ENCODE peak calls at places on chromosome 14, in four cellular contexts. One of them, this sample, is unnamed.

GRCh38 chr14:68728342-68729106 is 64.3 kb downstream of the ZFP36L1 start:
- DNase-seq in naive thymus-derived CD8-positive, alpha-beta T cell: no peak
- DNase-seq in psoas muscle: no peak
- DNase-seq in ACHN: no peak
- DNase-seq in this sample: no peak

GRCh38 chr14:69574266-69574953 is at the start of gene CCDC177:
- DNase-seq in ACHN: peak
- DNase-seq in psoas muscle: peak
- DNase-seq in naive thymus-derived CD8-positive, alpha-beta T cell: peak
- DNase-seq in this sample: peak

GRCh38 chr14:67268456-67269115 is 27.4 kb downstream of the PALS1 start:
- DNase-seq in naive thymus-derived CD8-positive, alpha-beta T cell: no peak
- DNase-seq in psoas muscle: no peak
- DNase-seq in ACHN: no peak
- DNase-seq in this sample: no peak

GRCh38 chr14:68401855-68402254 is 391.0 kb downstream of the ZFP36L1 start:
- DNase-seq in naive thymus-derived CD8-positive, alpha-beta T cell: no peak
- DNase-seq in psoas muscle: no peak
- DNase-seq in ACHN: no peak
- DNase-seq in this sample: no peak

GRCh38 chr14:75437201-75438143 is 9.7 kb downstream of the JDP2 start:
- DNase-seq in naive thymus-derived CD8-positive, alpha-beta T cell: no peak
- DNase-seq in ACHN: no peak
- DNase-seq in psoas muscle: no peak
- DNase-seq in this sample: no peak

GRCh38 chr14:101972126-101972785 is 7.9 kb downstream of the DYNC1H1 start:
- DNase-seq in ACHN: peak
- DNase-seq in psoas muscle: peak
- DNase-seq in naive thymus-derived CD8-positive, alpha-beta T cell: no peak
- DNase-seq in this sample: peak

GRCh38 chr14:81478446-81478845 is 55.2 kb downstream of the SEL1L start:
- DNase-seq in psoas muscle: no peak
- DNase-seq in ACHN: no peak
- DNase-seq in naive thymus-derived CD8-positive, alpha-beta T cell: no peak
- DNase-seq in this sample: no peak

GRCh38 chr14:81222694-81223093 is 1.9 kb upstream of the GTF2A1 start:
- DNase-seq in psoas muscle: no peak
- DNase-seq in ACHN: peak
- DNase-seq in naive thymus-derived CD8-positive, alpha-beta T cell: no peak
- DNase-seq in this sample: peak

GRCh38 chr14:31926652-31927347 is 150.3 kb upstream of the ARHGAP5 start:
- DNase-seq in ACHN: no peak
- DNase-seq in naive thymus-derived CD8-positive, alpha-beta T cell: no peak
- DNase-seq in psoas muscle: no peak
- DNase-seq in this sample: no peak

GRCh38 chr14:106842687-106843086 is 1316.3 kb downstream of the TMEM121 start:
- DNase-seq in naive thymus-derived CD8-positive, alpha-beta T cell: no peak
- DNase-seq in ACHN: peak
- DNase-seq in psoas muscle: no peak
- DNase-seq in this sample: peak

GRCh38 chr14:85620937-85621336 is 91.0 kb downstream of the FLRT2 start:
- DNase-seq in naive thymus-derived CD8-positive, alpha-beta T cell: no peak
- DNase-seq in psoas muscle: no peak
- DNase-seq in ACHN: no peak
- DNase-seq in this sample: no peak

GRCh38 chr14:73339846-73340565 is 102.7 kb downstream of the PAPLN start:
- DNase-seq in naive thymus-derived CD8-positive, alpha-beta T cell: no peak
- DNase-seq in ACHN: no peak
- DNase-seq in psoas muscle: no peak
- DNase-seq in this sample: no peak

GRCh38 chr14:54730156-54730961 is 163.4 kb downstream of the SAMD4A start:
- DNase-seq in psoas muscle: no peak
- DNase-seq in naive thymus-derived CD8-positive, alpha-beta T cell: peak
- DNase-seq in ACHN: no peak
- DNase-seq in this sample: no peak

GRCh38 chr14:55508676-55509075 is 68.3 kb upstream of the TBPL2 start:
- DNase-seq in psoas muscle: no peak
- DNase-seq in naive thymus-derived CD8-positive, alpha-beta T cell: no peak
- DNase-seq in ACHN: no peak
- DNase-seq in this sample: no peak

GRCh38 chr14:93002851-93003298 is 79.9 kb downstream of the CHGA start:
- DNase-seq in psoas muscle: no peak
- DNase-seq in naive thymus-derived CD8-positive, alpha-beta T cell: no peak
- DNase-seq in ACHN: no peak
- DNase-seq in this sample: no peak

GRCh38 chr14:51862839-51863235 is 2.4 kb downstream of the GNG2 start:
- DNase-seq in naive thymus-derived CD8-positive, alpha-beta T cell: no peak
- DNase-seq in psoas muscle: no peak
- DNase-seq in ACHN: no peak
- DNase-seq in this sample: no peak

GRCh38 chr14:51750542-51750941 is 98.8 kb downstream of the FRMD6 start:
- DNase-seq in naive thymus-derived CD8-positive, alpha-beta T cell: no peak
- DNase-seq in psoas muscle: no peak
- DNase-seq in ACHN: no peak
- DNase-seq in this sample: peak

GRCh38 chr14:85074955-85075354 is 455.0 kb upstream of the FLRT2 start:
- DNase-seq in naive thymus-derived CD8-positive, alpha-beta T cell: no peak
- DNase-seq in psoas muscle: no peak
- DNase-seq in ACHN: no peak
- DNase-seq in this sample: no peak

GRCh38 chr14:82647088-82647697 is 1113.5 kb upstream of the SEL1L start:
- DNase-seq in ACHN: no peak
- DNase-seq in psoas muscle: no peak
- DNase-seq in naive thymus-derived CD8-positive, alpha-beta T cell: no peak
- DNase-seq in this sample: no peak

GRCh38 chr14:74275265-74275841 is 27.4 kb downstream of the ABCD4 start:
- DNase-seq in ACHN: no peak
- DNase-seq in psoas muscle: no peak
- DNase-seq in naive thymus-derived CD8-positive, alpha-beta T cell: no peak
- DNase-seq in this sample: peak

GRCh38 chr14:91380610-91381371 is 36.8 kb downstream of the CCDC88C start:
- DNase-seq in ACHN: no peak
- DNase-seq in psoas muscle: peak
- DNase-seq in naive thymus-derived CD8-positive, alpha-beta T cell: no peak
- DNase-seq in this sample: no peak

GRCh38 chr14:88868558-88869159 is 44.2 kb downstream of the TTC8 start:
- DNase-seq in ACHN: peak
- DNase-seq in psoas muscle: no peak
- DNase-seq in naive thymus-derived CD8-positive, alpha-beta T cell: peak
- DNase-seq in this sample: peak

GRCh38 chr14:68794856-68795601 is 2.2 kb upstream of the ZFP36L1 start:
- DNase-seq in psoas muscle: no peak
- DNase-seq in naive thymus-derived CD8-positive, alpha-beta T cell: no peak
- DNase-seq in ACHN: peak
- DNase-seq in this sample: peak

GRCh38 chr14:98959958-98960616 is 311.9 kb downstream of the BCL11B start:
- DNase-seq in ACHN: no peak
- DNase-seq in naive thymus-derived CD8-positive, alpha-beta T cell: peak
- DNase-seq in psoas muscle: no peak
- DNase-seq in this sample: peak

GRCh38 chr14:54451178-54451601 is 10.0 kb upstream of the CNIH1 start:
- DNase-seq in naive thymus-derived CD8-positive, alpha-beta T cell: no peak
- DNase-seq in psoas muscle: no peak
- DNase-seq in ACHN: no peak
- DNase-seq in this sample: no peak

GRCh38 chr14:23641915-23642588 is 5.9 kb downstream of the DHRS2 start:
- DNase-seq in naive thymus-derived CD8-positive, alpha-beta T cell: no peak
- DNase-seq in ACHN: no peak
- DNase-seq in psoas muscle: no peak
- DNase-seq in this sample: no peak

GRCh38 chr14:65833256-65833880 is 420.8 kb downstream of the FUT8 start:
- DNase-seq in psoas muscle: peak
- DNase-seq in ACHN: no peak
- DNase-seq in naive thymus-derived CD8-positive, alpha-beta T cell: no peak
- DNase-seq in this sample: no peak

GRCh38 chr14:92994942-92995341 is 72.0 kb downstream of the CHGA start:
- DNase-seq in ACHN: no peak
- DNase-seq in naive thymus-derived CD8-positive, alpha-beta T cell: no peak
- DNase-seq in psoas muscle: no peak
- DNase-seq in this sample: no peak

GRCh38 chr14:90198541-90198940 is 57.8 kb upstream of the PSMC1 start:
- DNase-seq in ACHN: no peak
- DNase-seq in naive thymus-derived CD8-positive, alpha-beta T cell: no peak
- DNase-seq in psoas muscle: no peak
- DNase-seq in this sample: no peak

GRCh38 chr14:53458368-53458814 is 305.3 kb upstream of the DDHD1 start:
- DNase-seq in ACHN: peak
- DNase-seq in naive thymus-derived CD8-positive, alpha-beta T cell: no peak
- DNase-seq in psoas muscle: no peak
- DNase-seq in this sample: peak

GRCh38 chr14:56555921-56556570 is 23.6 kb upstream of the TMEM260 start:
- DNase-seq in naive thymus-derived CD8-positive, alpha-beta T cell: no peak
- DNase-seq in ACHN: peak
- DNase-seq in psoas muscle: no peak
- DNase-seq in this sample: peak

GRCh38 chr14:57388072-57388471 is 2.3 kb upstream of the NAA30 start:
- DNase-seq in ACHN: no peak
- DNase-seq in naive thymus-derived CD8-positive, alpha-beta T cell: no peak
- DNase-seq in psoas muscle: no peak
- DNase-seq in this sample: no peak

GRCh38 chr14:91138511-91139359 is 24.9 kb downstream of the DGLUCY start:
- DNase-seq in naive thymus-derived CD8-positive, alpha-beta T cell: peak
- DNase-seq in psoas muscle: no peak
- DNase-seq in ACHN: peak
- DNase-seq in this sample: peak